ENCODE peak calls at places on chromosomes 2 and 18, in eight cellular contexts. U is A549, Q is stomach, X is colonic mucosa, P is lower lobe of right lung, Y is PC-9, N is cardiac muscle cell, G is mucosa of descending colon. H is an unnamed sample.

GRCh38 chr2:240507778-240508251 is 50.0 kb downstream of the ANKMY1 start:
- DNase-seq in P (no peak), N (no peak), X (no peak), U (no peak), Q (no peak), Y (no peak), G (no peak), H (no peak)

GRCh38 chr2:20221169-20221938 is 3.6 kb downstream of the SDC1 start:
- DNase-seq in P (no peak), U (no peak), Q (no peak), X (no peak), Y (no peak), N (peak; percentile 38), G (peak; percentile 5), H (no peak)

GRCh38 chr2:170215019-170215418 is 37.1 kb downstream of the MYO3B start:
- DNase-seq in G (no peak), U (no peak), Q (no peak), X (no peak), N (no peak), Y (no peak), P (no peak), H (no peak)

GRCh38 chr2:9889812-9890261 is 46.6 kb downstream of the TAF1B start:
- DNase-seq in Q (no peak), U (no peak), Y (no peak), X (no peak), G (no peak), P (no peak), N (no peak), H (no peak)

GRCh38 chr18:50749421-50749820 is 70.4 kb downstream of the MRO start:
- DNase-seq in Q (no peak), P (no peak), U (no peak), Y (no peak), X (no peak), N (no peak), G (no peak), H (no peak)

GRCh38 chr2:169797601-169798000 is 1.1 kb upstream of the SSB start:
- DNase-seq in P (no peak), G (no peak), U (no peak), X (no peak), Q (no peak), Y (no peak), N (no peak), H (no peak)

GRCh38 chr2:28543316-28544068 is 47.6 kb downstream of the PLB1 start:
- DNase-seq in N (peak; percentile 53), X (no peak), G (no peak), Q (no peak), U (no peak), Y (peak; percentile 29), P (no peak), H (no peak)

GRCh38 chr2:241558532-241559488 is at the start of gene BOK:
- DNase-seq in Q (peak; percentile 73), P (peak; percentile 85), X (peak; percentile 75), N (peak; percentile 84), Y (peak; percentile 59), U (peak; percentile 84), G (peak; percentile 68), H (peak; percentile 6)

GRCh38 chr2:209977386-209978239 is 24.8 kb upstream of the RPE start:
- DNase-seq in U (peak; percentile 44), Q (no peak), P (no peak), X (no peak), N (peak; percentile 60), G (no peak), Y (no peak), H (no peak)

GRCh38 chr2:12948231-12948962 is 231.7 kb downstream of the TRIB2 start:
- DNase-seq in P (no peak), Y (no peak), X (no peak), N (peak; percentile 28), G (no peak), U (no peak), Q (no peak), H (peak; percentile 57)

GRCh38 chr18:41940506-41941215 is 14.4 kb upstream of the PIK3C3 start:
- DNase-seq in N (peak; percentile 91), G (no peak), U (peak; percentile 14), X (no peak), Q (no peak), Y (peak; percentile 85), P (no peak), H (no peak)

GRCh38 chr2:147763861-147764260 is 81.0 kb upstream of the ACVR2A start:
- DNase-seq in U (no peak), Y (no peak), P (no peak), N (no peak), G (no peak), X (no peak), Q (no peak), H (no peak)

GRCh38 chr2:27765621-27766286 is 5.8 kb upstream of the MRPL33 start:
- DNase-seq in G (peak; percentile 70), N (peak; percentile 83), P (peak; percentile 86), X (peak; percentile 72), U (peak; percentile 37), Y (peak; percentile 97), Q (peak; percentile 81), H (no peak)

GRCh38 chr18:3397786-3398185 is 52.2 kb upstream of the TGIF1 start:
- DNase-seq in N (no peak), Q (no peak), U (no peak), G (no peak), P (no peak), X (no peak), Y (no peak), H (no peak)

GRCh38 chr2:104834431-104834830 is 19.5 kb upstream of the POU3F3 start:
- DNase-seq in G (no peak), X (no peak), N (no peak), Y (no peak), P (no peak), U (no peak), Q (no peak), H (no peak)

GRCh38 chr18:24544141-24544498 is 83.7 kb downstream of the HRH4 start:
- DNase-seq in X (no peak), Y (no peak), G (no peak), N (peak; percentile 44), U (peak; percentile 19), Q (no peak), P (no peak), H (no peak)

GRCh38 chr2:157971702-157972101 is 95.6 kb upstream of the ACVR1 start:
- DNase-seq in U (peak; percentile 4), Y (peak; percentile 87), P (no peak), Q (no peak), G (no peak), X (no peak), N (no peak), H (peak; percentile 7)

GRCh38 chr2:165239230-165239629 is at the start of gene SCN2A:
- DNase-seq in X (no peak), N (peak; percentile 70), Q (no peak), Y (no peak), U (peak; percentile 68), P (no peak), G (no peak), H (peak; percentile 15)

GRCh38 chr2:237540823-237541222 is 25.6 kb upstream of the PRLH start:
- DNase-seq in U (peak; percentile 42), X (peak; percentile 86), Q (peak; percentile 82), G (peak; percentile 74), P (no peak), N (peak; percentile 40), Y (no peak), H (no peak)

GRCh38 chr2:222672068-222672401 is 577 bp downstream of the MOGAT1 start:
- DNase-seq in X (no peak), P (no peak), N (no peak), G (no peak), U (no peak), Q (no peak), Y (no peak), H (no peak)

DNA sequence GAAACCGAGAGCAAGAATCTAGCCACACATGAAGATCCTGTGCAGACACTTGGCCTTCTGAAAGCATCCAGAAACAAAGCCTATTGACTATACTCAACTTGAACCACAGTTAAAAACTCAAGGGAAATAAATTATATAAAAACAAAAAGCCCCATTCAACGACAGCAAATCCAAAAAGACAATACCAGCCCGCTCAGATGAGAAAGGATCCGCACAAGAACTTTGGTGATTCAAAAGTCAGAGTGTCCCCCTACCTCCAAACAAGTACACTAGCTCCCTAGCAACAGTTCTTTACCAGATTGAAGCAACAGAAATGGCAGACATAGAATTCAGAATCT is 163.2 kb downstream of the WDPCP start:
- DNase-seq in N (no peak), G (no peak), U (no peak), Q (no peak), Y (no peak), X (no peak), P (no peak), H (no peak)
- TF ChIP-seq CTCF in N (no peak), G (no peak), U (no peak), Q (no peak), Y (peak; percentile 8), X (no peak), P (no peak), H (no peak)

DNA sequence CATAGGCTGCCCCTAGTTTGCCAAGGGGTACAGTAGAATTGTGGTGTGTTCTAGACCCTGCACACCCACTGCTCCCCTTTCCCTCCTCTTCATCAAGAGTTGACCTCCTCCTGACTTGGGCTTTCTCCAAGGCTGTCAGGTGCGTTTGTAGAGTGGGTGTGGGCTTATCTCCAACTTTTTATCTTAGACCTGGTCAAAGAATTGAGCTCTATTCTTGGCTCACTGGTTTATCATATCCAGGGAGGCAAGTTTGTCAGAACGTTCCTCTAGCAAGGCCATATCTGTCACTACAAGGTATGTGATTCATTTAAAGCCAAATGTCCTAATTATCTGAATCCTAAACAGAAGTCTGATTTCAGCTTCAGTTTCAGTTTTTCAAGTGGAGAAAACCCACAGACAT is 117.2 kb upstream of the MGAT5 start:
- DNase-seq in G (no peak), Q (peak; percentile 58), N (no peak), P (no peak), U (no peak), X (peak; percentile 42), Y (no peak), H (no peak)
- H3K4me1 ChIP-seq in G (peaks cover 45% of the 10 kb centered on the region), Q (peaks cover 84% of the 10 kb centered on the region), N (peaks cover 57% of the 10 kb centered on the region), P (peaks cover 57% of the 10 kb centered on the region), U (peaks cover 10% of the 10 kb centered on the region), X (peaks cover 22% of the 10 kb centered on the region), Y (peaks cover 11% of the 10 kb centered on the region), H (no peaks in the 10 kb centered on the region)

DNA sequence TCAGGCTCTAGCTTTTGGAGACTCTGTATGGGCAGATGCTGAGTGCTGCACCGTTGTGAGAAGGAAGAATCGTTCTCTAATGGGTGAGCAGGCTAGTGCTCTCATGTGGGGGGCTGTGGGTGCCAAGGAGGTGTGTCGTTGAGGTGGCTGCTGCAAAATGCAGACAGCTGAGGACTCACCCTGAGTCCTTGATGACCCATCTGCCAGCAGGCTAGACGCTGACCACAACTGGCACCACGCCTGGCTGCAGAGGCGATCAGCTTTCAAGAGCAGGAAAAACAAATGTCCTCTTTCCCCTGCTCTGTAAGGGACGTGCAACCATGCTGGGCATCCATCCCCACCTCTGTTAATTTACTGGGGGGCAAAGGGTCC is 48.2 kb downstream of the HAUS1 start:
- DNase-seq in N (peak; percentile 57), Q (no peak), Y (no peak), X (no peak), U (peak; percentile 37), G (no peak), P (peak; percentile 53), H (no peak)
- H3K4me3 ChIP-seq in N (no peak overlapping the region), Q (no peak overlapping the region), Y (peak overlapping the region; percentile 25), X (no peak overlapping the region), U (no peak overlapping the region), G (no peak overlapping the region), P (no peak overlapping the region), H (no peak overlapping the region)

DNA sequence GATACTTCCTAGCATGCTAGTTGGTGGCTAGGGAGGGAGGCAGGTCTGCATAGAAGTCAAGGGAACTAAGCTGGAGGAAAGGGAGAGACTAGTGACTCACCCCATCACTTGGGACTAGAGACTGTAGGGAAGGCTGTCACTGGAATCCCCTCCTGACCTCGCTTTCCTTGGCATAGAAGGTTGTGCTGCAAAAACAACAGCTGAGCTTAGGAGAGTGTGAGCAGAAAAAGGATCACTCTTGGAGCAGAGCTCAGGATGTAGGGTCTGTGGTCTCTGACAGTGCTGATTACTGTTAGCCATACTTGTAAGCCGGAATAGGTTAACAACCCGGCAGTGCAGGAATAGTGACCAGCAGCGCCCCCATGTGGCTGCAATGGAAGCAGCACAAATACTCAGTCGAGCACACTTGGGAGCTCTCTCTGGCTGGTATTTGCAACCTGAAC is 66.9 kb upstream of the SMAD2 start:
- DNase-seq in Q (no peak), Y (no peak), X (no peak), G (no peak), N (peak; percentile 15), P (no peak), U (peak; percentile 62), H (peak; percentile 42)
- TF ChIP-seq CTCF in Q (no peak), Y (peak; percentile 69), X (peak; percentile 24), G (no peak), N (peak; percentile 46), P (peak; percentile 34), U (peak; percentile 32), H (peak; percentile 72)